ENCODE peak calls at places on chromosome 1, in four cellular contexts. One of them, this sample, is unnamed.
A peak's percentile ranks its signal among the peaks of the same experiment; 100 is the strongest.

GRCh38 chr1:98389809-98390208 is 271.7 kb upstream of the SNX7 start:
- DNase-seq in WTC11: no peak
- DNase-seq in body of pancreas: no peak
- DNase-seq in fibroblast of mammary gland: peak; percentile 81
- DNase-seq in this sample: no peak

GRCh38 chr1:81135524-81135923 is 665.2 kb upstream of the ADGRL2 start:
- DNase-seq in fibroblast of mammary gland: no peak
- DNase-seq in WTC11: no peak
- DNase-seq in body of pancreas: no peak
- DNase-seq in this sample: no peak

GRCh38 chr1:164754088-164754600 is 195.2 kb downstream of the PBX1 start:
- DNase-seq in body of pancreas: peak; percentile 68
- DNase-seq in WTC11: no peak
- DNase-seq in fibroblast of mammary gland: peak; percentile 84
- DNase-seq in this sample: no peak

GRCh38 chr1:224809613-224810012 is 119.9 kb upstream of the DNAH14 start:
- DNase-seq in body of pancreas: no peak
- DNase-seq in fibroblast of mammary gland: no peak
- DNase-seq in WTC11: no peak
- DNase-seq in this sample: no peak

GRCh38 chr1:164071288-164071687 is 487.7 kb upstream of the PBX1 start:
- DNase-seq in body of pancreas: no peak
- DNase-seq in WTC11: no peak
- DNase-seq in fibroblast of mammary gland: no peak
- DNase-seq in this sample: no peak

GRCh38 chr1:242088875-242089274 is 90.0 kb upstream of the MAP1LC3C start:
- DNase-seq in fibroblast of mammary gland: no peak
- DNase-seq in WTC11: no peak
- DNase-seq in body of pancreas: no peak
- DNase-seq in this sample: no peak

GRCh38 chr1:115056395-115056798 is 26.8 kb downstream of the TSHB start:
- DNase-seq in fibroblast of mammary gland: peak; percentile 7
- DNase-seq in body of pancreas: no peak
- DNase-seq in WTC11: peak; percentile 37
- DNase-seq in this sample: no peak

GRCh38 chr1:15210651-15211390 is 36.2 kb upstream of the FHAD1 start:
- DNase-seq in body of pancreas: no peak
- DNase-seq in fibroblast of mammary gland: no peak
- DNase-seq in WTC11: no peak
- DNase-seq in this sample: no peak

DNA sequence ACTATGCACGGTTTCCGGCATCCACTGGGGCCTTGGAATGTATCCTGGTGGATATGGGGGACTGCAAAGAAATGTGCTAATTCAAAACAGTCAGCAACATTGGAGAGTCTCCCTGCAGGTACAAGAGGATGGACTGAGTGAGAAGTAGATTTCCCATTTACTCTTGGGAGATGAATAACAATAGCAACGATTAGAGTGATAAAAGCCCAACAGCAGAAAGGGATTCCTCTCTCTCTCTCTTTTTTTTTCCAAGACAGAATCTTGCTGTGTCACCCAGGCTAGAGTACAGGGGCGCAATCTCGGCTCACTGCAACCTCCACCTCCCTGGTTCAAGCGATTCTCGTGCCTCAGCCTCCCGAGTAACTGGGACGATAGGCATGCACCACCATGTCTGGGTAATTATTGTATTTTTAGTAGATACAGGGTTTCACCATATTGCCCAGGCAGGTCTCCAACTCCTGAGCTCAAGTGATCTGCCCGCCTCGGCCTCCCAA is 5.0 kb upstream of the SHCBP1L start:
- DNase-seq in fibroblast of mammary gland: no peak
- DNase-seq in body of pancreas: no peak
- DNase-seq in WTC11: peak; percentile 34
- DNase-seq in this sample: no peak
- TF ChIP-seq CTCF in fibroblast of mammary gland: no peak
- TF ChIP-seq CTCF in body of pancreas: no peak
- TF ChIP-seq CTCF in WTC11: no peak
- TF ChIP-seq CTCF in this sample: no peak

GRCh38 chr1:79899914-79900313 is 893.4 kb upstream of the ADGRL4 start:
- DNase-seq in body of pancreas: no peak
- DNase-seq in fibroblast of mammary gland: peak; percentile 97
- DNase-seq in WTC11: no peak
- DNase-seq in this sample: no peak

GRCh38 chr1:79895573-79895972 is 889.0 kb upstream of the ADGRL4 start:
- DNase-seq in WTC11: no peak
- DNase-seq in body of pancreas: no peak
- DNase-seq in fibroblast of mammary gland: no peak
- DNase-seq in this sample: no peak

DNA sequence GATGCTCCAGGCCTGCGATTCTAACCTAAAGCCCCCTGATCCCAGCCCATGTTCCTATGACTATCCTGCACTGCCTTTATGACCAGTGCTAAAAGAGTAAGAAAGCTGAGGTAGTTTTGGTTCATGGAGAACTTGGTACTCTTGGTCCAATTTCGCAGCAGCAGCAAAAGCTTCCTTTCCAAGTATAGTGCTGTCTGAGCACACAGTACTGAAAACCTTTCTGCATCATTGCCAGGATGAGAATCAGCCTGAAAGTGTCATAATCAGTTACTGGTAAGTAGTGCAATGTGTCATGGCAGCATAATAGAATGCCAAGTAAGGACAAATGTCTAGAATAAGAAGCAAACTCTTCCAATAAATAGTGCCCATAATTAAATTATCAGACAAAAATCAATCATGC is 889.6 kb upstream of the ADGRL4 start:
- DNase-seq in fibroblast of mammary gland: peak; percentile 5
- DNase-seq in WTC11: no peak
- DNase-seq in body of pancreas: no peak
- DNase-seq in this sample: no peak
- TF ChIP-seq CTCF in fibroblast of mammary gland: no peak
- TF ChIP-seq CTCF in WTC11: no peak
- TF ChIP-seq CTCF in body of pancreas: no peak
- TF ChIP-seq CTCF in this sample: no peak

GRCh38 chr1:1578371-1578940 is 3.8 kb upstream of the SSU72 start:
- DNase-seq in WTC11: no peak
- DNase-seq in fibroblast of mammary gland: no peak
- DNase-seq in body of pancreas: no peak
- DNase-seq in this sample: no peak

GRCh38 chr1:1569341-1569740 is 5.3 kb downstream of the SSU72 start:
- DNase-seq in fibroblast of mammary gland: no peak
- DNase-seq in WTC11: no peak
- DNase-seq in body of pancreas: no peak
- DNase-seq in this sample: no peak

GRCh38 chr1:1574721-1575537 is at the start of gene SSU72:
- DNase-seq in WTC11: peak; percentile 92
- DNase-seq in fibroblast of mammary gland: peak; percentile 89
- DNase-seq in body of pancreas: peak; percentile 92
- DNase-seq in this sample: peak; percentile 53

GRCh38 chr1:1577367-1578011 is 2.8 kb upstream of the SSU72 start:
- DNase-seq in fibroblast of mammary gland: no peak
- DNase-seq in body of pancreas: no peak
- DNase-seq in WTC11: no peak
- DNase-seq in this sample: no peak

DNA sequence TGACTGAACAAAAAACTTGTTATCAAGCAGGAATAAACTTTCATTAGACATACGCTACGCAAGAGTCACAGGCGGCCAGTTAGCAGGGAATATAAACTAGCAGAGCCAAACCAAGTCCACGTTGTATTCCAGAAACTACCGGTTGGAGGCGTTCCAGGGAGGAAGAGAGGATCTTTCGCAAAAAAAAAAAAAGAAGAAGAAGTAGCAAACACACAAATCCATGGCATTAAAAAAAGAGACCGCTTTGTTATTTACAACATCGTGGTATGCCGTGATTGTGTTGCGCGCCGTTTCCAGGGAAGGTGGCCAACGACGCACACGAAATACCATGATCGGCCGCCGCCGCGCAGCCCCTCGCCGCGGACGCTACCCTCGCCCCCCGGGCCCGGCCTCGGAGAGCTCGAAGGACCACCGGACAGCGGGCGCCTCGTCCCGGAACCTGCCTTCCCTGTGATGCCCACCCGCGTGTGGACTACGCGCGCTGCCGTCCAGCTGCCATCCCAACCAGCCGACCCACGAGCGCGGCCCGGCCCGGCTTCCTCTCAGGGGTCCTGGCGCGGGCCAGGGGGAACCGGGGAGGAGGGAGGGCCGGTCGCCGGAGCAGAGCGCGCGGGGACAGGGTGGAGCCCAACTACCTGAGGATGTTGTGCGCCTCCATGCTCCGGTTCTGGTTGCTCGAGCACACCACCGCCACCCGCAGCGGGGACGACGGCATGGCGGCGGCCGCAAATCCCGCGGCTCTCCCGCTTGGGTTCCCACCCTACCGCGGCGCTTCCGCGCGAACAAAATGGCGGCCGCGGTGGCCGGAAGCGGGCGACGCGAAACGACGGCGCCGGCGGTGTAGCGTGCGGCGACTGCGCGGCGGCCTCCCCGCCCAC is 581 bp downstream of the SSU72 start:
- DNase-seq in WTC11: peak; percentile 67
- DNase-seq in body of pancreas: peak; percentile 53
- DNase-seq in fibroblast of mammary gland: peak; percentile 62
- DNase-seq in this sample: no peak
- TF ChIP-seq CTCF in WTC11: no peak
- TF ChIP-seq CTCF in body of pancreas: no peak
- TF ChIP-seq CTCF in fibroblast of mammary gland: peak; percentile 17
- TF ChIP-seq CTCF in this sample: peak; percentile 3

GRCh38 chr1:91572044-91572443 is 71.4 kb downstream of the CDC7 start:
- DNase-seq in WTC11: no peak
- DNase-seq in body of pancreas: no peak
- DNase-seq in fibroblast of mammary gland: no peak
- DNase-seq in this sample: no peak

GRCh38 chr1:91567583-91567982 is 66.9 kb downstream of the CDC7 start:
- DNase-seq in fibroblast of mammary gland: no peak
- DNase-seq in body of pancreas: no peak
- DNase-seq in WTC11: no peak
- DNase-seq in this sample: no peak

GRCh38 chr1:91570105-91570448 is 69.4 kb downstream of the CDC7 start:
- DNase-seq in body of pancreas: no peak
- DNase-seq in fibroblast of mammary gland: no peak
- DNase-seq in WTC11: no peak
- DNase-seq in this sample: no peak

GRCh38 chr1:91568261-91568660 is 67.6 kb downstream of the CDC7 start:
- DNase-seq in fibroblast of mammary gland: no peak
- DNase-seq in body of pancreas: no peak
- DNase-seq in WTC11: no peak
- DNase-seq in this sample: no peak

GRCh38 chr1:91569411-91570104 is 68.9 kb downstream of the CDC7 start:
- DNase-seq in body of pancreas: peak; percentile 31
- DNase-seq in fibroblast of mammary gland: peak; percentile 98
- DNase-seq in WTC11: no peak
- DNase-seq in this sample: peak; percentile 93
- TF ChIP-seq CTCF in body of pancreas: no peak
- TF ChIP-seq CTCF in fibroblast of mammary gland: no peak
- TF ChIP-seq CTCF in WTC11: no peak
- TF ChIP-seq CTCF in this sample: no peak

GRCh38 chr1:53558916-53559315 is 99.7 kb downstream of the DMRTB1 start:
- DNase-seq in body of pancreas: no peak
- DNase-seq in fibroblast of mammary gland: no peak
- DNase-seq in WTC11: no peak
- DNase-seq in this sample: no peak

GRCh38 chr1:53556657-53557227 is 97.5 kb downstream of the DMRTB1 start:
- DNase-seq in fibroblast of mammary gland: no peak
- DNase-seq in WTC11: no peak
- DNase-seq in body of pancreas: no peak
- DNase-seq in this sample: no peak

GRCh38 chr1:53559391-53559815 is 100.2 kb downstream of the DMRTB1 start:
- DNase-seq in WTC11: peak; percentile 30
- DNase-seq in fibroblast of mammary gland: no peak
- DNase-seq in body of pancreas: peak; percentile 2
- DNase-seq in this sample: peak; percentile 58

GRCh38 chr1:53557830-53558784 is 98.9 kb downstream of the DMRTB1 start:
- DNase-seq in fibroblast of mammary gland: no peak
- DNase-seq in body of pancreas: peak; percentile 8
- DNase-seq in WTC11: peak; percentile 11
- DNase-seq in this sample: no peak

DNA sequence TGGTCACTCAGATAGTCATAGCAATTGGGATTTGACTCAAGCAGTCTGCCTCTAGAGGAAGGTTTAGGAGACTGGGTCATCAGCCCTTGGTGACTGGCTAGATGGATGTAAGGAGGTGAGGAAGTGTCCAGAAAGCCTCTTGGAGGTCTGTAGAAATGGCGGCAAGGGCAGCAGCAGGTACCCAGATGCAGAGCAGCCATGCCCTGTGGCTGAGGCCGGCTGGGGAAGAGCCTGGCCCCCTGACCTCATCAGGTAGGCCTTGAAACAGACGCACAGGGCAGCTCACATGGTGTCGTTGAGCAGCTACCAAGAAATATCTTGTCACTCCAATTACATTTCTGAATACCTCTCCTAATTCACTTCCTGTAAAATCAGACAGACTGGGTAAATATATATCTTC is 98.2 kb downstream of the DMRTB1 start:
- DNase-seq in body of pancreas: no peak
- DNase-seq in fibroblast of mammary gland: no peak
- DNase-seq in WTC11: peak; percentile 5
- DNase-seq in this sample: no peak
- TF ChIP-seq CTCF in body of pancreas: no peak
- TF ChIP-seq CTCF in fibroblast of mammary gland: no peak
- TF ChIP-seq CTCF in WTC11: no peak
- TF ChIP-seq CTCF in this sample: no peak

GRCh38 chr1:46367072-46367471 is 26.5 kb downstream of the NSUN4 start:
- DNase-seq in WTC11: no peak
- DNase-seq in body of pancreas: no peak
- DNase-seq in fibroblast of mammary gland: no peak
- DNase-seq in this sample: no peak

GRCh38 chr1:46370214-46370633 is 23.9 kb upstream of the FAAH start:
- DNase-seq in WTC11: no peak
- DNase-seq in fibroblast of mammary gland: peak; percentile 60
- DNase-seq in body of pancreas: peak; percentile 19
- DNase-seq in this sample: no peak

GRCh38 chr1:46369542-46370213 is 24.4 kb upstream of the FAAH start:
- DNase-seq in WTC11: no peak
- DNase-seq in body of pancreas: no peak
- DNase-seq in fibroblast of mammary gland: peak; percentile 22
- DNase-seq in this sample: no peak

GRCh38 chr1:46368781-46369180 is 25.3 kb upstream of the FAAH start:
- DNase-seq in WTC11: no peak
- DNase-seq in fibroblast of mammary gland: no peak
- DNase-seq in body of pancreas: no peak
- DNase-seq in this sample: no peak

DNA sequence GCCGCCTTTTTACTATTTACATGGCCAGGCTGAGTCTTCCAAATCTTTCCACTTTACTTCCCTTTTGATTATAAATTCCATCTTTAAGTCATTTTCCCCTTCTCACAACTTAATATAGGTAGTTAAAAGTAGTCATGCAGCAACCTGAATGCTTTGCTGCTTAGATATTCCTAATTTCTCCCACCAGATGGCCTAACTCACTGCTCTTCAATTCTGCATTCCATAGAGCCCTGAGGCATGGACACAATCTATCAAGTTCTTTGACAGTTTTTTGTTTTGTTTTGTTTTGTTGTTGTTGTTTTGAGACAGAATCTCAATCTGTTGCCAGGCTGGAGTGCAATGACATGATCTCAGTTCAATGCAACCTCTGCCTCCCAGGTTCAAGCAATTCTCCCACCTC is 21.7 kb upstream of the FAAH start:
- DNase-seq in WTC11: no peak
- DNase-seq in fibroblast of mammary gland: no peak
- DNase-seq in body of pancreas: no peak
- DNase-seq in this sample: no peak
- TF ChIP-seq CTCF in WTC11: no peak
- TF ChIP-seq CTCF in fibroblast of mammary gland: no peak
- TF ChIP-seq CTCF in body of pancreas: no peak
- TF ChIP-seq CTCF in this sample: no peak

This sample was measured in ascending aorta.